ENCODE peak calls at places on chromosomes 16 and 17, in six cellular contexts. One of them, this sample, is unnamed.

GRCh38 chr17:19399750-19400450 is 11.1 kb upstream of the RNF112 start:
- DNase-seq in left ventricle myocardium inferior: no peak
- DNase-seq in activated CD8-positive, alpha-beta memory T cell treated with anti-CD3 and anti-CD28 coated beads for 48 hours: no peak
- DNase-seq in Right ventricle myocardium superior: no peak
- DNase-seq in lower leg skin: peak
- DNase-seq in effector memory CD8-positive, alpha-beta T cell: no peak
- DNase-seq in this sample: peak

GRCh38 chr17:50289268-50289667 is 15.0 kb downstream of the TMEM92 start:
- DNase-seq in left ventricle myocardium inferior: no peak
- DNase-seq in activated CD8-positive, alpha-beta memory T cell treated with anti-CD3 and anti-CD28 coated beads for 48 hours: no peak
- DNase-seq in Right ventricle myocardium superior: no peak
- DNase-seq in lower leg skin: no peak
- DNase-seq in effector memory CD8-positive, alpha-beta T cell: no peak
- DNase-seq in this sample: no peak

GRCh38 chr16:12846592-12846991 is 42.9 kb upstream of the CPPED1 start:
- DNase-seq in left ventricle myocardium inferior: no peak
- DNase-seq in activated CD8-positive, alpha-beta memory T cell treated with anti-CD3 and anti-CD28 coated beads for 48 hours: no peak
- DNase-seq in Right ventricle myocardium superior: no peak
- DNase-seq in lower leg skin: no peak
- DNase-seq in effector memory CD8-positive, alpha-beta T cell: no peak
- DNase-seq in this sample: no peak

GRCh38 chr17:57940217-57940616 is 15.0 kb downstream of the CUEDC1 start:
- DNase-seq in left ventricle myocardium inferior: no peak
- DNase-seq in activated CD8-positive, alpha-beta memory T cell treated with anti-CD3 and anti-CD28 coated beads for 48 hours: no peak
- DNase-seq in Right ventricle myocardium superior: no peak
- DNase-seq in lower leg skin: no peak
- DNase-seq in effector memory CD8-positive, alpha-beta T cell: no peak
- DNase-seq in this sample: no peak

GRCh38 chr17:80396680-80397387 is 18.1 kb upstream of the ENDOV start:
- DNase-seq in left ventricle myocardium inferior: no peak
- DNase-seq in activated CD8-positive, alpha-beta memory T cell treated with anti-CD3 and anti-CD28 coated beads for 48 hours: no peak
- DNase-seq in Right ventricle myocardium superior: no peak
- DNase-seq in lower leg skin: no peak
- DNase-seq in effector memory CD8-positive, alpha-beta T cell: no peak
- DNase-seq in this sample: no peak

GRCh38 chr17:37830151-37830993 is 85.5 kb upstream of the HNF1B start:
- DNase-seq in left ventricle myocardium inferior: no peak
- DNase-seq in activated CD8-positive, alpha-beta memory T cell treated with anti-CD3 and anti-CD28 coated beads for 48 hours: no peak
- DNase-seq in Right ventricle myocardium superior: no peak
- DNase-seq in lower leg skin: peak
- DNase-seq in effector memory CD8-positive, alpha-beta T cell: no peak
- DNase-seq in this sample: no peak

GRCh38 chr16:87722590-87723223 is 43.1 kb downstream of the KLHDC4 start:
- DNase-seq in left ventricle myocardium inferior: no peak
- DNase-seq in activated CD8-positive, alpha-beta memory T cell treated with anti-CD3 and anti-CD28 coated beads for 48 hours: no peak
- DNase-seq in Right ventricle myocardium superior: no peak
- DNase-seq in lower leg skin: no peak
- DNase-seq in effector memory CD8-positive, alpha-beta T cell: no peak
- DNase-seq in this sample: peak

GRCh38 chr16:80932725-80933124 is 74.0 kb downstream of the CMC2 start:
- DNase-seq in left ventricle myocardium inferior: peak
- DNase-seq in activated CD8-positive, alpha-beta memory T cell treated with anti-CD3 and anti-CD28 coated beads for 48 hours: no peak
- DNase-seq in Right ventricle myocardium superior: peak
- DNase-seq in lower leg skin: peak
- DNase-seq in effector memory CD8-positive, alpha-beta T cell: no peak
- DNase-seq in this sample: peak

GRCh38 chr17:66567234-66568170 is 265.1 kb downstream of the PRKCA start:
- DNase-seq in left ventricle myocardium inferior: peak
- DNase-seq in activated CD8-positive, alpha-beta memory T cell treated with anti-CD3 and anti-CD28 coated beads for 48 hours: peak
- DNase-seq in Right ventricle myocardium superior: peak
- DNase-seq in lower leg skin: peak
- DNase-seq in effector memory CD8-positive, alpha-beta T cell: peak
- DNase-seq in this sample: peak

GRCh38 chr17:38584350-38584925 is 21.3 kb downstream of the SRCIN1 start:
- DNase-seq in left ventricle myocardium inferior: peak
- DNase-seq in activated CD8-positive, alpha-beta memory T cell treated with anti-CD3 and anti-CD28 coated beads for 48 hours: no peak
- DNase-seq in Right ventricle myocardium superior: peak
- DNase-seq in lower leg skin: peak
- DNase-seq in effector memory CD8-positive, alpha-beta T cell: peak
- DNase-seq in this sample: peak

GRCh38 chr17:44355310-44355640 is 8.4 kb downstream of the FAM171A2 start:
- DNase-seq in left ventricle myocardium inferior: no peak
- DNase-seq in activated CD8-positive, alpha-beta memory T cell treated with anti-CD3 and anti-CD28 coated beads for 48 hours: no peak
- DNase-seq in Right ventricle myocardium superior: no peak
- DNase-seq in lower leg skin: no peak
- DNase-seq in effector memory CD8-positive, alpha-beta T cell: no peak
- DNase-seq in this sample: no peak

GRCh38 chr17:43784068-43784467 is 3.8 kb downstream of the CFAP97D1 start:
- DNase-seq in left ventricle myocardium inferior: no peak
- DNase-seq in activated CD8-positive, alpha-beta memory T cell treated with anti-CD3 and anti-CD28 coated beads for 48 hours: no peak
- DNase-seq in Right ventricle myocardium superior: no peak
- DNase-seq in lower leg skin: no peak
- DNase-seq in effector memory CD8-positive, alpha-beta T cell: no peak
- DNase-seq in this sample: no peak

GRCh38 chr17:46772013-46772878 is 46.2 kb downstream of the WNT3 start:
- DNase-seq in left ventricle myocardium inferior: peak
- DNase-seq in activated CD8-positive, alpha-beta memory T cell treated with anti-CD3 and anti-CD28 coated beads for 48 hours: no peak
- DNase-seq in Right ventricle myocardium superior: no peak
- DNase-seq in lower leg skin: peak
- DNase-seq in effector memory CD8-positive, alpha-beta T cell: no peak
- DNase-seq in this sample: no peak

GRCh38 chr16:67177743-67178699 is 5.7 kb downstream of the MATCAP1 start:
- DNase-seq in left ventricle myocardium inferior: peak
- DNase-seq in activated CD8-positive, alpha-beta memory T cell treated with anti-CD3 and anti-CD28 coated beads for 48 hours: no peak
- DNase-seq in Right ventricle myocardium superior: peak
- DNase-seq in lower leg skin: no peak
- DNase-seq in effector memory CD8-positive, alpha-beta T cell: peak
- DNase-seq in this sample: peak

GRCh38 chr16:4214215-4214621 is 27.7 kb downstream of the SRL start:
- DNase-seq in left ventricle myocardium inferior: no peak
- DNase-seq in activated CD8-positive, alpha-beta memory T cell treated with anti-CD3 and anti-CD28 coated beads for 48 hours: no peak
- DNase-seq in Right ventricle myocardium superior: no peak
- DNase-seq in lower leg skin: no peak
- DNase-seq in effector memory CD8-positive, alpha-beta T cell: no peak
- DNase-seq in this sample: no peak

GRCh38 chr17:39687101-39687545 is 734 bp downstream of the PGAP3 start:
- DNase-seq in left ventricle myocardium inferior: no peak
- DNase-seq in activated CD8-positive, alpha-beta memory T cell treated with anti-CD3 and anti-CD28 coated beads for 48 hours: no peak
- DNase-seq in Right ventricle myocardium superior: no peak
- DNase-seq in lower leg skin: no peak
- DNase-seq in effector memory CD8-positive, alpha-beta T cell: no peak
- DNase-seq in this sample: no peak

GRCh38 chr16:11254913-11255736 is 879 bp downstream of the SOCS1 start:
- DNase-seq in left ventricle myocardium inferior: peak
- DNase-seq in activated CD8-positive, alpha-beta memory T cell treated with anti-CD3 and anti-CD28 coated beads for 48 hours: peak
- DNase-seq in Right ventricle myocardium superior: peak
- DNase-seq in lower leg skin: peak
- DNase-seq in effector memory CD8-positive, alpha-beta T cell: peak
- DNase-seq in this sample: peak

GRCh38 chr16:17396762-17397498 is 73.8 kb downstream of the XYLT1 start:
- DNase-seq in left ventricle myocardium inferior: no peak
- DNase-seq in activated CD8-positive, alpha-beta memory T cell treated with anti-CD3 and anti-CD28 coated beads for 48 hours: no peak
- DNase-seq in Right ventricle myocardium superior: no peak
- DNase-seq in lower leg skin: peak
- DNase-seq in effector memory CD8-positive, alpha-beta T cell: peak
- DNase-seq in this sample: no peak

GRCh38 chr17:38322156-38322779 is 21.5 kb downstream of the GPR179 start:
- DNase-seq in left ventricle myocardium inferior: peak
- DNase-seq in activated CD8-positive, alpha-beta memory T cell treated with anti-CD3 and anti-CD28 coated beads for 48 hours: peak
- DNase-seq in Right ventricle myocardium superior: peak
- DNase-seq in lower leg skin: peak
- DNase-seq in effector memory CD8-positive, alpha-beta T cell: peak
- DNase-seq in this sample: no peak

GRCh38 chr17:26782153-26782552 is 511.8 kb upstream of the WSB1 start:
- DNase-seq in left ventricle myocardium inferior: no peak
- DNase-seq in activated CD8-positive, alpha-beta memory T cell treated with anti-CD3 and anti-CD28 coated beads for 48 hours: no peak
- DNase-seq in Right ventricle myocardium superior: no peak
- DNase-seq in lower leg skin: no peak
- DNase-seq in effector memory CD8-positive, alpha-beta T cell: no peak
- DNase-seq in this sample: no peak

GRCh38 chr16:10183606-10183959 is 1.4 kb upstream of the GRIN2A start:
- DNase-seq in left ventricle myocardium inferior: no peak
- DNase-seq in activated CD8-positive, alpha-beta memory T cell treated with anti-CD3 and anti-CD28 coated beads for 48 hours: no peak
- DNase-seq in Right ventricle myocardium superior: no peak
- DNase-seq in lower leg skin: no peak
- DNase-seq in effector memory CD8-positive, alpha-beta T cell: no peak
- DNase-seq in this sample: no peak

GRCh38 chr17:46811978-46812583 is 6.4 kb downstream of the WNT3 start:
- DNase-seq in left ventricle myocardium inferior: no peak
- DNase-seq in activated CD8-positive, alpha-beta memory T cell treated with anti-CD3 and anti-CD28 coated beads for 48 hours: no peak
- DNase-seq in Right ventricle myocardium superior: no peak
- DNase-seq in lower leg skin: no peak
- DNase-seq in effector memory CD8-positive, alpha-beta T cell: no peak
- DNase-seq in this sample: no peak

GRCh38 chr16:67537270-67537635 is 8.6 kb downstream of the RIPOR1 start:
- DNase-seq in left ventricle myocardium inferior: peak
- DNase-seq in activated CD8-positive, alpha-beta memory T cell treated with anti-CD3 and anti-CD28 coated beads for 48 hours: no peak
- DNase-seq in Right ventricle myocardium superior: peak
- DNase-seq in lower leg skin: peak
- DNase-seq in effector memory CD8-positive, alpha-beta T cell: no peak
- DNase-seq in this sample: peak

This sample was measured in Right ventricle myocardium inferior.